ENCODE peak calls at places on chromosomes 6 and 20, in eight cellular contexts. One of them, this sample, is unnamed.

GRCh38 chr6:151432650-151433049 is 19.3 kb downstream of the RMND1 start:
- DNase-seq in GM04504: no peak
- DNase-seq in pancreas: no peak
- DNase-seq in ecto neural progenitor cell: no peak
- DNase-seq in neuronal stem cell: no peak
- DNase-seq in activated T-cell treated with anti-CD3 and anti-CD28 coated beads, Interleukin-2, amount 50 U/mL, for 48 hours: no peak
- DNase-seq in stimulated activated naive CD8-positive, alpha-beta T cell treated with anti-CD3 and anti-CD28 coated beads, Interleukin-15, amount 100 ng/mL, for 72 hours: no peak
- DNase-seq in RCC 7860: no peak
- DNase-seq in this sample: no peak

GRCh38 chr20:50577175-50578018 is 67.2 kb downstream of the PTPN1 start:
- DNase-seq in GM04504: no peak
- DNase-seq in pancreas: peak
- DNase-seq in ecto neural progenitor cell: no peak
- DNase-seq in neuronal stem cell: no peak
- DNase-seq in activated T-cell treated with anti-CD3 and anti-CD28 coated beads, Interleukin-2, amount 50 U/mL, for 48 hours: no peak
- DNase-seq in stimulated activated naive CD8-positive, alpha-beta T cell treated with anti-CD3 and anti-CD28 coated beads, Interleukin-15, amount 100 ng/mL, for 72 hours: no peak
- DNase-seq in RCC 7860: no peak
- DNase-seq in this sample: no peak

GRCh38 chr6:44054635-44055559 is 72.4 kb downstream of the MRPL14 start:
- DNase-seq in GM04504: no peak
- DNase-seq in pancreas: no peak
- DNase-seq in ecto neural progenitor cell: no peak
- DNase-seq in neuronal stem cell: no peak
- DNase-seq in activated T-cell treated with anti-CD3 and anti-CD28 coated beads, Interleukin-2, amount 50 U/mL, for 48 hours: no peak
- DNase-seq in stimulated activated naive CD8-positive, alpha-beta T cell treated with anti-CD3 and anti-CD28 coated beads, Interleukin-15, amount 100 ng/mL, for 72 hours: no peak
- DNase-seq in RCC 7860: no peak
- DNase-seq in this sample: peak

GRCh38 chr6:56874328-56874727 is 80.6 kb upstream of the BEND6 start:
- DNase-seq in GM04504: no peak
- DNase-seq in pancreas: no peak
- DNase-seq in ecto neural progenitor cell: no peak
- DNase-seq in neuronal stem cell: no peak
- DNase-seq in activated T-cell treated with anti-CD3 and anti-CD28 coated beads, Interleukin-2, amount 50 U/mL, for 48 hours: no peak
- DNase-seq in stimulated activated naive CD8-positive, alpha-beta T cell treated with anti-CD3 and anti-CD28 coated beads, Interleukin-15, amount 100 ng/mL, for 72 hours: no peak
- DNase-seq in RCC 7860: no peak
- DNase-seq in this sample: no peak

GRCh38 chr6:131159578-131159977 is 24.3 kb downstream of the AKAP7 start:
- DNase-seq in GM04504: no peak
- DNase-seq in pancreas: no peak
- DNase-seq in ecto neural progenitor cell: no peak
- DNase-seq in neuronal stem cell: no peak
- DNase-seq in activated T-cell treated with anti-CD3 and anti-CD28 coated beads, Interleukin-2, amount 50 U/mL, for 48 hours: no peak
- DNase-seq in stimulated activated naive CD8-positive, alpha-beta T cell treated with anti-CD3 and anti-CD28 coated beads, Interleukin-15, amount 100 ng/mL, for 72 hours: no peak
- DNase-seq in RCC 7860: no peak
- DNase-seq in this sample: peak

GRCh38 chr6:43434441-43434840 is 7.1 kb downstream of the ABCC10 start:
- DNase-seq in GM04504: no peak
- DNase-seq in pancreas: no peak
- DNase-seq in ecto neural progenitor cell: no peak
- DNase-seq in neuronal stem cell: no peak
- DNase-seq in activated T-cell treated with anti-CD3 and anti-CD28 coated beads, Interleukin-2, amount 50 U/mL, for 48 hours: no peak
- DNase-seq in stimulated activated naive CD8-positive, alpha-beta T cell treated with anti-CD3 and anti-CD28 coated beads, Interleukin-15, amount 100 ng/mL, for 72 hours: no peak
- DNase-seq in RCC 7860: no peak
- DNase-seq in this sample: no peak

GRCh38 chr6:6788394-6789020 is 200.0 kb downstream of the LY86 start:
- DNase-seq in GM04504: no peak
- DNase-seq in pancreas: no peak
- DNase-seq in ecto neural progenitor cell: no peak
- DNase-seq in neuronal stem cell: no peak
- DNase-seq in activated T-cell treated with anti-CD3 and anti-CD28 coated beads, Interleukin-2, amount 50 U/mL, for 48 hours: no peak
- DNase-seq in stimulated activated naive CD8-positive, alpha-beta T cell treated with anti-CD3 and anti-CD28 coated beads, Interleukin-15, amount 100 ng/mL, for 72 hours: no peak
- DNase-seq in RCC 7860: no peak
- DNase-seq in this sample: no peak

GRCh38 chr6:131134950-131135243 is 370 bp upstream of the AKAP7 start:
- DNase-seq in GM04504: no peak
- DNase-seq in pancreas: no peak
- DNase-seq in ecto neural progenitor cell: no peak
- DNase-seq in neuronal stem cell: no peak
- DNase-seq in activated T-cell treated with anti-CD3 and anti-CD28 coated beads, Interleukin-2, amount 50 U/mL, for 48 hours: no peak
- DNase-seq in stimulated activated naive CD8-positive, alpha-beta T cell treated with anti-CD3 and anti-CD28 coated beads, Interleukin-15, amount 100 ng/mL, for 72 hours: no peak
- DNase-seq in RCC 7860: no peak
- DNase-seq in this sample: no peak

GRCh38 chr6:136549359-136550044 is 720 bp downstream of the MAP7 start:
- DNase-seq in GM04504: no peak
- DNase-seq in pancreas: peak
- DNase-seq in ecto neural progenitor cell: peak
- DNase-seq in neuronal stem cell: no peak
- DNase-seq in activated T-cell treated with anti-CD3 and anti-CD28 coated beads, Interleukin-2, amount 50 U/mL, for 48 hours: peak
- DNase-seq in stimulated activated naive CD8-positive, alpha-beta T cell treated with anti-CD3 and anti-CD28 coated beads, Interleukin-15, amount 100 ng/mL, for 72 hours: no peak
- DNase-seq in RCC 7860: no peak
- DNase-seq in this sample: no peak

GRCh38 chr20:57620274-57620990 is at the start of gene ZBP1:
- DNase-seq in GM04504: no peak
- DNase-seq in pancreas: no peak
- DNase-seq in ecto neural progenitor cell: no peak
- DNase-seq in neuronal stem cell: no peak
- DNase-seq in activated T-cell treated with anti-CD3 and anti-CD28 coated beads, Interleukin-2, amount 50 U/mL, for 48 hours: peak
- DNase-seq in stimulated activated naive CD8-positive, alpha-beta T cell treated with anti-CD3 and anti-CD28 coated beads, Interleukin-15, amount 100 ng/mL, for 72 hours: peak
- DNase-seq in RCC 7860: no peak
- DNase-seq in this sample: no peak

GRCh38 chr20:38723069-38723981 is 961 bp upstream of the SLC32A1 start:
- DNase-seq in GM04504: no peak
- DNase-seq in pancreas: no peak
- DNase-seq in ecto neural progenitor cell: peak
- DNase-seq in neuronal stem cell: no peak
- DNase-seq in activated T-cell treated with anti-CD3 and anti-CD28 coated beads, Interleukin-2, amount 50 U/mL, for 48 hours: peak
- DNase-seq in stimulated activated naive CD8-positive, alpha-beta T cell treated with anti-CD3 and anti-CD28 coated beads, Interleukin-15, amount 100 ng/mL, for 72 hours: peak
- DNase-seq in RCC 7860: no peak
- DNase-seq in this sample: peak

GRCh38 chr6:41637179-41638001 is 878 bp upstream of the MDFI start:
- DNase-seq in GM04504: no peak
- DNase-seq in pancreas: no peak
- DNase-seq in ecto neural progenitor cell: peak
- DNase-seq in neuronal stem cell: no peak
- DNase-seq in activated T-cell treated with anti-CD3 and anti-CD28 coated beads, Interleukin-2, amount 50 U/mL, for 48 hours: no peak
- DNase-seq in stimulated activated naive CD8-positive, alpha-beta T cell treated with anti-CD3 and anti-CD28 coated beads, Interleukin-15, amount 100 ng/mL, for 72 hours: no peak
- DNase-seq in RCC 7860: no peak
- DNase-seq in this sample: no peak

GRCh38 chr6:78353040-78353439 is 514.3 kb upstream of the IRAK1BP1 start:
- DNase-seq in GM04504: no peak
- DNase-seq in pancreas: no peak
- DNase-seq in ecto neural progenitor cell: no peak
- DNase-seq in neuronal stem cell: no peak
- DNase-seq in activated T-cell treated with anti-CD3 and anti-CD28 coated beads, Interleukin-2, amount 50 U/mL, for 48 hours: no peak
- DNase-seq in stimulated activated naive CD8-positive, alpha-beta T cell treated with anti-CD3 and anti-CD28 coated beads, Interleukin-15, amount 100 ng/mL, for 72 hours: no peak
- DNase-seq in RCC 7860: no peak
- DNase-seq in this sample: no peak

GRCh38 chr20:35344354-35344837 is 52.2 kb upstream of the FAM83C start:
- DNase-seq in GM04504: peak
- DNase-seq in pancreas: no peak
- DNase-seq in ecto neural progenitor cell: no peak
- DNase-seq in neuronal stem cell: no peak
- DNase-seq in activated T-cell treated with anti-CD3 and anti-CD28 coated beads, Interleukin-2, amount 50 U/mL, for 48 hours: no peak
- DNase-seq in stimulated activated naive CD8-positive, alpha-beta T cell treated with anti-CD3 and anti-CD28 coated beads, Interleukin-15, amount 100 ng/mL, for 72 hours: no peak
- DNase-seq in RCC 7860: peak
- DNase-seq in this sample: peak

GRCh38 chr6:42131531-42131930 is 10.9 kb downstream of the C6orf132 start:
- DNase-seq in GM04504: no peak
- DNase-seq in pancreas: no peak
- DNase-seq in ecto neural progenitor cell: no peak
- DNase-seq in neuronal stem cell: no peak
- DNase-seq in activated T-cell treated with anti-CD3 and anti-CD28 coated beads, Interleukin-2, amount 50 U/mL, for 48 hours: no peak
- DNase-seq in stimulated activated naive CD8-positive, alpha-beta T cell treated with anti-CD3 and anti-CD28 coated beads, Interleukin-15, amount 100 ng/mL, for 72 hours: no peak
- DNase-seq in RCC 7860: peak
- DNase-seq in this sample: peak

GRCh38 chr20:52500150-52500549 is 308.6 kb upstream of the ZFP64 start:
- DNase-seq in GM04504: no peak
- DNase-seq in pancreas: no peak
- DNase-seq in ecto neural progenitor cell: no peak
- DNase-seq in neuronal stem cell: peak
- DNase-seq in activated T-cell treated with anti-CD3 and anti-CD28 coated beads, Interleukin-2, amount 50 U/mL, for 48 hours: no peak
- DNase-seq in stimulated activated naive CD8-positive, alpha-beta T cell treated with anti-CD3 and anti-CD28 coated beads, Interleukin-15, amount 100 ng/mL, for 72 hours: no peak
- DNase-seq in RCC 7860: no peak
- DNase-seq in this sample: no peak

GRCh38 chr20:44218441-44218840 is 7.9 kb upstream of the OSER1 start:
- DNase-seq in GM04504: no peak
- DNase-seq in pancreas: no peak
- DNase-seq in ecto neural progenitor cell: no peak
- DNase-seq in neuronal stem cell: no peak
- DNase-seq in activated T-cell treated with anti-CD3 and anti-CD28 coated beads, Interleukin-2, amount 50 U/mL, for 48 hours: peak
- DNase-seq in stimulated activated naive CD8-positive, alpha-beta T cell treated with anti-CD3 and anti-CD28 coated beads, Interleukin-15, amount 100 ng/mL, for 72 hours: peak
- DNase-seq in RCC 7860: no peak
- DNase-seq in this sample: no peak

GRCh38 chr6:20464847-20465246 is 63.2 kb downstream of the E2F3 start:
- DNase-seq in GM04504: no peak
- DNase-seq in pancreas: no peak
- DNase-seq in ecto neural progenitor cell: no peak
- DNase-seq in neuronal stem cell: no peak
- DNase-seq in activated T-cell treated with anti-CD3 and anti-CD28 coated beads, Interleukin-2, amount 50 U/mL, for 48 hours: no peak
- DNase-seq in stimulated activated naive CD8-positive, alpha-beta T cell treated with anti-CD3 and anti-CD28 coated beads, Interleukin-15, amount 100 ng/mL, for 72 hours: no peak
- DNase-seq in RCC 7860: no peak
- DNase-seq in this sample: no peak